ENCODE peak calls at places on chromosomes 2 and 18, in four cellular contexts. P is GM06990, F is fibroblast of villous mesenchyme, W is NCI-H1092. V is an unnamed sample.

GRCh38 chr2:240868286-240869108 is at the start of gene AGXT:
- DNase-seq in W (no peak), F (peak), P (no peak), V (peak)

GRCh38 chr2:130374587-130375290 is 18.9 kb downstream of the PTPN18 start:
- DNase-seq in P (no peak), W (no peak), F (peak), V (peak)

GRCh38 chr2:30441023-30441422 is 6.0 kb upstream of the LCLAT1 start:
- DNase-seq in F (no peak), P (no peak), W (no peak), V (no peak)

GRCh38 chr2:102505290-102505689 is 32.3 kb downstream of the SLC9A4 start:
- DNase-seq in W (no peak), P (no peak), F (no peak), V (no peak)

GRCh38 chr18:75544496-75544895 is 117.0 kb upstream of the SMIM21 start:
- DNase-seq in F (peak), W (no peak), P (no peak), V (peak)

GRCh38 chr2:96602330-96602823 is 35.7 kb downstream of the KANSL3 start:
- DNase-seq in F (no peak), P (no peak), W (no peak), V (no peak)

GRCh38 chr2:241288489-241288888 is 27.0 kb downstream of the HDLBP start:
- DNase-seq in P (no peak), F (no peak), W (no peak), V (no peak)

GRCh38 chr18:77146249-77147080 is 13.9 kb upstream of the MBP start:
- DNase-seq in F (no peak), W (no peak), P (no peak), V (peak)

GRCh38 chr18:26547302-26548143 is 830 bp downstream of the KCTD1 start:
- DNase-seq in P (peak), F (peak), W (no peak), V (peak)

GRCh38 chr2:160719116-160719515 is 225.5 kb upstream of the RBMS1 start:
- DNase-seq in F (no peak), P (no peak), W (no peak), V (peak)

GRCh38 chr2:200455958-200456421 is 53.9 kb downstream of the KCTD18 start:
- DNase-seq in W (no peak), P (peak), F (peak), V (peak)

GRCh38 chr2:226622484-226622883 is 177.1 kb downstream of the IRS1 start:
- DNase-seq in F (no peak), P (no peak), W (no peak), V (no peak)

GRCh38 chr2:134135793-134136192 is 118.1 kb upstream of the MGAT5 start:
- DNase-seq in W (no peak), F (no peak), P (no peak), V (no peak)

GRCh38 chr2:236168110-236169067 is at the start of gene GBX2:
- DNase-seq in W (peak), F (peak), P (no peak), V (peak)

GRCh38 chr2:240500561-240501423 is 57.0 kb downstream of the ANKMY1 start:
- DNase-seq in P (no peak), F (no peak), W (no peak), V (no peak)

GRCh38 chr2:129877289-129877741 is 102.2 kb upstream of the RAB6C start:
- DNase-seq in P (peak), F (peak), W (peak), V (peak)

GRCh38 chr2:240250985-240251847 is 110.8 kb upstream of the OTOS start:
- DNase-seq in F (peak), W (peak), P (no peak), V (peak)

GRCh38 chr2:36450466-36451196 is 95.1 kb downstream of the CRIM1 start:
- DNase-seq in F (peak), P (no peak), W (no peak), V (peak)

GRCh38 chr2:131145040-131145439 is 39.9 kb downstream of the PLEKHB2 start:
- DNase-seq in W (no peak), F (no peak), P (no peak), V (no peak)

V was measured in amniotic epithelial cell.